ENCODE peak calls at places on chromosomes 2 and 18, in four cellular contexts. U is pancreas, H is mammary epithelial cell, D is OCI-LY7. B is an unnamed sample.

GRCh38 chr2:159362816-159363251 is 76.3 kb upstream of the WDSUB1 start:
- DNase-seq in H (peak), D (no peak), U (no peak), B (no peak)

GRCh38 chr18:79522451-79523220 is 126.9 kb downstream of the NFATC1 start:
- DNase-seq in D (peak), U (peak), H (no peak), B (peak)

GRCh38 chr18:57780318-57781127 is 22.6 kb downstream of the ATP8B1 start:
- DNase-seq in D (no peak), H (peak), U (no peak), B (no peak)

GRCh38 chr18:27244259-27244658 is 59.2 kb upstream of the CHST9 start:
- DNase-seq in U (no peak), D (no peak), H (no peak), B (no peak)

GRCh38 chr18:56083097-56083865 is 495.3 kb upstream of the TCF4 start:
- DNase-seq in U (no peak), D (no peak), H (no peak), B (peak)

GRCh38 chr18:27428120-27428519 is 243.0 kb upstream of the CHST9 start:
- DNase-seq in H (peak), D (no peak), U (no peak), B (no peak)

GRCh38 chr2:177328056-177328455 is 63.5 kb upstream of the NFE2L2 start:
- DNase-seq in H (no peak), U (no peak), D (no peak), B (no peak)

GRCh38 chr2:32119161-32119560 is 46.5 kb upstream of the SLC30A6 start:
- DNase-seq in D (no peak), H (peak), U (no peak), B (no peak)

GRCh38 chr2:25373269-25373981 is 31.7 kb upstream of the DNMT3A start:
- DNase-seq in D (no peak), U (peak), H (peak), B (peak)

GRCh38 chr2:160289803-160290202 is 89.7 kb upstream of the ITGB6 start:
- DNase-seq in H (no peak), D (no peak), U (no peak), B (no peak)

GRCh38 chr18:44917865-44918476 is 237.3 kb downstream of the SETBP1 start:
- DNase-seq in D (no peak), H (no peak), U (peak), B (no peak)

GRCh38 chr18:63237911-63238710 is 81.5 kb downstream of the BCL2 start:
- DNase-seq in H (peak), D (no peak), U (peak), B (peak)

GRCh38 chr2:48483916-48484315 is 46.0 kb upstream of the STON1 start:
- DNase-seq in H (no peak), D (no peak), U (no peak), B (no peak)

GRCh38 chr2:2992622-2993021 is 385.0 kb downstream of the EIPR1 start:
- DNase-seq in D (no peak), U (no peak), H (no peak), B (no peak)

GRCh38 chr2:197008229-197008628 is 81.7 kb upstream of the PGAP1 start:
- DNase-seq in D (no peak), U (no peak), H (peak), B (no peak)

GRCh38 chr2:104102615-104103014 is 751.3 kb upstream of the POU3F3 start:
- DNase-seq in H (no peak), D (peak), U (no peak), B (no peak)

GRCh38 chr2:53575606-53576360 is 191.8 kb upstream of the CHAC2 start:
- DNase-seq in U (no peak), H (no peak), D (no peak), B (no peak)

GRCh38 chr2:225100856-225101294 is 58.6 kb upstream of the DOCK10 start:
- DNase-seq in U (no peak), D (no peak), H (peak), B (no peak)

GRCh38 chr2:112033600-112033999 is 21.5 kb upstream of the TMEM87B start:
- DNase-seq in U (no peak), H (peak), D (no peak), B (no peak)

GRCh38 chr18:26415631-26416030 is 132.7 kb downstream of the KCTD1 start:
- DNase-seq in D (no peak), H (no peak), U (no peak), B (no peak)

GRCh38 chr2:52210611-52211010 is 1178.7 kb upstream of the NRXN1 start:
- DNase-seq in H (no peak), D (no peak), U (no peak), B (no peak)

GRCh38 chr18:35526476-35527120 is 28.8 kb upstream of the INO80C start:
- DNase-seq in H (peak), U (no peak), D (no peak), B (no peak)

GRCh38 chr2:217905395-217905794 is 97.4 kb downstream of the TNS1 start:
- DNase-seq in U (no peak), H (no peak), D (no peak), B (peak)

GRCh38 chr2:191155608-191156071 is 4.8 kb upstream of the STAT4 start:
- DNase-seq in D (peak), H (peak), U (no peak), B (no peak)

GRCh38 chr2:128445533-128445900 is 126.8 kb upstream of the HS6ST1 start:
- DNase-seq in D (no peak), H (no peak), U (no peak), B (peak)

GRCh38 chr2:41940715-41941114 is 107.1 kb upstream of the PKDCC start:
- DNase-seq in D (no peak), H (no peak), U (no peak), B (peak)
- H3K27ac ChIP-seq in D (no peak), H (no peak), U (no peak), B (peak)

GRCh38 chr2:162075689-162076132 is 1.7 kb upstream of the DPP4 start:
- DNase-seq in U (no peak), D (no peak), H (peak), B (no peak)

GRCh38 chr2:162074579-162074922 is 536 bp upstream of the DPP4 start:
- DNase-seq in H (no peak), U (no peak), D (no peak), B (no peak)

GRCh38 chr2:162074937-162075688 is 1.1 kb upstream of the DPP4 start:
- DNase-seq in D (no peak), U (no peak), H (no peak), B (no peak)

GRCh38 chr2:162072976-162073775 is 839 bp downstream of the DPP4 start:
- DNase-seq in U (no peak), H (no peak), D (no peak), B (peak)

GRCh38 chr2:162073776-162074578 is at the start of gene DPP4:
- DNase-seq in D (no peak), U (peak), H (no peak), B (peak)
- TF ChIP-seq CTCF in D (no peak), U (no peak), H (no peak), B (peak)

DNA sequence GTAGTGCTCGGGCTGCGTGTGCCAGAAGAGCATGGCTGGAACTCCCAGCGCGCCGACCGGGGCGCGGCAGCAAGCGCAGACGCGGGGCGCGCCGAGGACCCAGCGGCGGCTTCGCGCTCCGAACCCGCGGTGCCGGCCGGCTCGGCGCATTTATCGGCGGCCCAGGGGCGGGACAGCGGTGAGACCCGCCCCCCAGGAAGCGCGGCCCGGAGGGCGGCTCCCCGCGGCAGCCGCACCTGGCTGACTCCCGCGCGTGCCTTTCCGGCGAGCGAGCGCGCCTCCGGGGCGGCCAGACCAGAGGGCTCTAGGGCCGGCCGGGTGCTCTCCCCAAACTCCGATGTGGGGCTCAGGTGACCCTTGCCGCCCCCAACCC is at the start of gene TFCP2L1:
- DNase-seq in U (peak), D (peak), H (peak), B (no peak)
- H3K4me3 ChIP-seq in U (peak), D (peak), H (peak), B (peak)

DNA sequence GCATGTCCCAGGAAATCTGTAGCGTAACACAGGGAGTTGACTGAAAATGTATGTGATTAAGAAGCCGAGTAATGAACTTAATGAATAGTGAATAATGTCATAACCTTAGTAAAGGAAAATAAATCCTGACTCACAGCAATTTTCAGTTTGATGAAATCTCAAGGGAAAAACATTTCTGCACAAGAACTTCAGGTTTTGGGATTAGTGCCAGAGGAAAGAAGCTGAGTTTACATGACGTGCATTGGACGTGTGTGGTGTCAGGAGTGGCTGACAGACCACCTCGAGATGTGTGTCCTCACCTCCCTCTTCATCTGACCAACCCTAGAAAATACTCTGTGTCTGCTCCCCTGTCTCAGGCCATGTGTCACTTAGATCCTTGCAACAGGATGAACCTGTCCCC is 39.1 kb downstream of the VWA3B start:
- DNase-seq in H (no peak), D (no peak), U (no peak), B (no peak)
- H3K27ac ChIP-seq in H (no peak), D (no peak), U (no peak), B (no peak)

GRCh38 chr2:134312482-134312881 is 58.6 kb downstream of the MGAT5 start:
- DNase-seq in H (no peak), U (no peak), D (no peak), B (no peak)

GRCh38 chr2:134314202-134314601 is 60.3 kb downstream of the MGAT5 start:
- DNase-seq in U (no peak), H (no peak), D (no peak), B (no peak)

GRCh38 chr2:134315471-134315870 is 61.6 kb downstream of the MGAT5 start:
- DNase-seq in U (no peak), H (no peak), D (no peak), B (no peak)

GRCh38 chr2:134310450-134311079 is 56.7 kb downstream of the MGAT5 start:
- DNase-seq in U (peak), D (no peak), H (no peak), B (no peak)

DNA sequence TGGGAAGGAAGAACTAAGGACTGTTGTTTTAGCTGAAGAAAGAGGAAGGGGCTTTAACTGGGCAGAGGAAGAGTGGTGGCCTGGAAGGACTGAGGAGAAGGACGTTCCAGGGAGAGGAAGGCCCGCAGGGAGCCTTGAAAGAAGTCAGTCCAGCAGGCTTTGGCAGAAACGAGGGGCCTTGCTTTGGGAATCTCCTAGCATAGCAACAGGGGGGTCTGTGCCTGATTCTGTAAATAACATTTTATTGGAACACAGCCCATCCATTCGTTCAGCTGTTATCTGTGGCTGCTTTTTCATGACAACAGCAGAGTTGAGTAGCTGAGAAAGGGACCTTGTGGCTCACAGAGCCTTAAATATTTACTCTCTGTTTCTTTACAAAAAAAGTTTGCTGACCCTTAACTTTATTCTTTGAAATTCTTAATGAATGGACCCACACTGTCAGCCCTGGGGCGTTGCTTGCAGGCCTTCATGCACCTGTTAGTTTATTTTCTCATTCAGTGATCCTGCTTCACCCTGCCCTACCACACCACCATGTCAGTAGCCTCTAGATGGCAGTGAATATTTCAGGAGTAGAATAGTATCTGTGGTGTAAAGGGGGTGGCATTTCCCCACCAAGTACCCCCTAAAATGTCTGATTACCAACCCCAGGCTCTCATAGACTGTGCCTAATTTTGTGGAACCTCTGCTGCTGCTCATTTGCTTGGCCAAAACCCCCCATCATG is 60.9 kb downstream of the MGAT5 start:
- DNase-seq in D (no peak), U (no peak), H (no peak), B (peak)
- TF ChIP-seq CTCF in D (peak), U (no peak), H (no peak), B (no peak)

DNA sequence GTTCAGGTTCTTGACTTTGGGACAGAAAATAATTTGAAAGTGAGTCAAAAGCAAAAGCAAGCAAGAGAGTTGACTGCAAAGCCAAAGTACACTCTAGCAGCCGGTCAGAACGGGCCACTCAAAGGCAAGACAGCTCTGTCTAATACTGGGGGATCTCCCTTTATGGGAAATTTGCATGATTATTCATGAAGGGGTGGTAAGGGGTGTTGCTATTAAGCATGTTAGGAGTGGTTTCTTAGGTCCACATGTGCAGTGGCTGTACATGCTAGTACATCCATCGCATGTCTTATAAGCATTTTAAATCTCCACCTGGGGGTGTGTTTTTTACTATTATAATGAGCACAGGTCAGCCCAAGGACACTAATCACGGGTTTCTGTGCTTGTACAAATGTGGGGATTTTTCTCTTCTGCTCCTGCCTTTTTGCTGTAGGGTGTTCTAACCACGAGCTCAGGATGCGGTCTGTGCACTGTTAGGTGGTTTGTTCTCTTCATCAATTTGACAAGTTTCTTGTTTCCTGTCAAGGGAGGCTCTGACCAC is 60.2 kb upstream of the SPP2 start:
- DNase-seq in H (peak), U (no peak), D (no peak), B (no peak)
- H3K4me3 ChIP-seq in H (no peak), U (no peak), D (no peak), B (no peak)